ENCODE peak calls at places on chromosomes 11 and 22, in ten cellular contexts. K, B, U, G, Q, H, R, O, E and M are unnamed samples.
A peak's percentile ranks its signal among the peaks of the same experiment; 100 is the strongest.

GRCh38 chr11:33980896-33981295 is 70.6 kb upstream of the CAPRIN1 start:
- DNase-seq in K (no peak), B (no peak), U (no peak), G (no peak), Q (no peak), H (no peak), R (no peak), O (no peak), E (no peak), M (no peak)

GRCh38 chr11:121367434-121367833 is 74.9 kb downstream of the SC5D start:
- DNase-seq in K (no peak), B (peak; percentile 4), U (no peak), G (peak; percentile 95), Q (no peak), H (peak; percentile 86), R (no peak), O (no peak), E (no peak), M (peak; percentile 15)

GRCh38 chr11:28756977-28757376 is 648.8 kb downstream of the METTL15 start:
- DNase-seq in K (peak; percentile 54), B (peak; percentile 89), U (no peak), G (no peak), Q (no peak), H (no peak), R (no peak), O (peak; percentile 80), E (no peak), M (peak; percentile 57)

GRCh38 chr22:31526275-31526674 is 29.9 kb downstream of the SFI1 start:
- DNase-seq in K (no peak), B (no peak), U (no peak), G (peak; percentile 30), Q (no peak), H (no peak), R (no peak), O (no peak), E (no peak), M (no peak)

GRCh38 chr11:83044958-83045712 is 26.6 kb downstream of the RAB30 start:
- DNase-seq in K (peak; percentile 30), B (peak; percentile 92), U (peak; percentile 25), G (no peak), Q (no peak), H (no peak), R (no peak), O (no peak), E (no peak), M (no peak)

GRCh38 chr22:23538502-23538860 is 41.6 kb downstream of the IGLL1 start:
- DNase-seq in K (no peak), B (no peak), U (no peak), G (no peak), Q (no peak), H (no peak), R (no peak), O (no peak), E (peak; percentile 56), M (no peak)

GRCh38 chr22:47006869-47007268 is 244.4 kb downstream of the TBC1D22A start:
- DNase-seq in K (no peak), B (no peak), U (no peak), G (no peak), Q (no peak), H (no peak), R (no peak), O (no peak), E (no peak), M (no peak)

GRCh38 chr22:25048659-25049657 is 96.4 kb downstream of the KIAA1671 start:
- DNase-seq in K (no peak), B (peak; percentile 23), U (peak; percentile 86), G (peak; percentile 69), Q (peak; percentile 84), H (peak; percentile 69), R (peak; percentile 80), O (no peak), E (peak; percentile 75), M (peak; percentile 28)

DNA sequence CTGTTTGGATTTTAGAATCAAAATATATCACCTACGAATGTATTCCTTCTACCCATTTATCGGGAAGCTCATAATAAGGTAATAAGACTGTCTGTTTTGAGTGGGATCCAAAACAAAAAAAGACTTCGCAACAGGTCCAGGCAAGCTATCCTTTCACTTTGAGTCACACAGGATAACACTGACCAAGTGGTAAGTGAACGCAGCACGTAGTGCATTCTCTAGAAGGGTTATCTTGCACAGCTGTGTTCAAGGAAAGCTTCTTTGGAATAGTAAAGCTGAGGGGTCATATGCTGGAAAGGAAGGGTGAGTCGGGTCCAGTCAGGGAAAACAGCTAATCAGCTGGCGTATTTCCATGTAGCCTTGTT is 22.3 kb upstream of the NRGN start:
- DNase-seq in K (no peak), B (peak; percentile 59), U (no peak), G (peak; percentile 37), Q (no peak), H (no peak), R (no peak), O (no peak), E (no peak), M (no peak)
- H3K4me3 ChIP-seq in K (no peak overlapping the region), B (peak overlapping the region; percentile 31), U (peak overlapping the region; percentile 76), G (no peak overlapping the region), Q (no peak overlapping the region), H (no peak overlapping the region), R (peak overlapping the region; percentile 52), O (no peak overlapping the region), E (peak overlapping the region; percentile 48), M (peak overlapping the region; percentile 38)

GRCh38 chr11:68536706-68537105 is 76.2 kb downstream of the PPP6R3 start:
- DNase-seq in K (no peak), B (no peak), U (no peak), G (no peak), Q (no peak), H (no peak), R (no peak), O (no peak), E (no peak), M (no peak)

GRCh38 chr11:68531129-68531693 is 70.7 kb downstream of the PPP6R3 start:
- DNase-seq in K (no peak), B (no peak), U (no peak), G (no peak), Q (no peak), H (no peak), R (no peak), O (no peak), E (no peak), M (no peak)

GRCh38 chr11:68535098-68535497 is 74.5 kb downstream of the PPP6R3 start:
- DNase-seq in K (no peak), B (no peak), U (no peak), G (no peak), Q (peak; percentile 77), H (no peak), R (no peak), O (no peak), E (no peak), M (no peak)

GRCh38 chr11:68533945-68534344 is 73.4 kb downstream of the PPP6R3 start:
- DNase-seq in K (no peak), B (no peak), U (no peak), G (no peak), Q (no peak), H (no peak), R (no peak), O (no peak), E (no peak), M (no peak)

DNA sequence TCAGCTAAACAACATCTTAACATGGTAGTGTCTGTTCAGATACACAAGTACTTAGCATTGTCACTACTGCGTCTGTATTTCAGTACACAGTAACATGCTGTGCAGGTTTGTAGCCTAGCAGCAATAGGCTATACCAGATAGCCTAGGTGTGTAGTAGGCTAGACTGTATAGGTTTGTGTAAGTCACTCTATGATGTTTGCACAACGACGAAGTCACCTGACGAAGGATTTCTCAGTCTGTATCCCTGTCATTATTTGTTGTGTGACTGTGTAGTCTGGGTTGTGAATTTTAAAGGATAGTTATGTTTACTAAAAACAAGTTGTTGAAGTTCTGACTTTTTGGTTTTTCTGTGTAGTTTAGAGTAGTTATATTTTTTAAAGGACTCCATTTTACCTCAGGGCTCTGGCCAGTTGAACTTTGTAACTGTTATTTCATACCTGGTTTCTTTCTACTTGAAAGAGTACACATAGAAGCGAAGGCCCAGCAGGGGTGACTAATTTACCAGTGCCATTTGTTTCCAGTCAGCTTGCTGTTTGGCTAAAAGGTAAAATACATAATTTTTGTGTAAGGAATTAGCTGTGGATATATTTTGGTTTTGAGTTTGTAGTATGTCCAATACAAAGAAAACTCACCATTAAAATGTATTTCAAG is 72.3 kb downstream of the PPP6R3 start:
- DNase-seq in K (no peak), B (no peak), U (no peak), G (no peak), Q (no peak), H (no peak), R (no peak), O (no peak), E (no peak), M (no peak)
- TF ChIP-seq CTCF in K (no peak), B (no peak), U (no peak), G (no peak), Q (no peak), H (no peak), R (no peak), O (no peak), E (no peak), M (no peak)

GRCh38 chr11:73430326-73430725 is 54.1 kb downstream of the RELT start:
- DNase-seq in K (no peak), B (no peak), U (no peak), G (no peak), Q (no peak), H (no peak), R (no peak), O (no peak), E (no peak), M (no peak)

GRCh38 chr11:73428227-73428626 is 52.0 kb downstream of the RELT start:
- DNase-seq in K (no peak), B (no peak), U (no peak), G (no peak), Q (no peak), H (no peak), R (no peak), O (no peak), E (no peak), M (no peak)

GRCh38 chr11:73426184-73426845 is 50.1 kb downstream of the RELT start:
- DNase-seq in K (no peak), B (peak; percentile 53), U (no peak), G (no peak), Q (no peak), H (no peak), R (no peak), O (no peak), E (no peak), M (no peak)

GRCh38 chr11:73429121-73429740 is 53.0 kb downstream of the RELT start:
- DNase-seq in K (peak; percentile 54), B (peak; percentile 75), U (no peak), G (no peak), Q (no peak), H (no peak), R (no peak), O (no peak), E (no peak), M (peak; percentile 33)

GRCh38 chr11:73431431-73431830 is 55.2 kb downstream of the RELT start:
- DNase-seq in K (no peak), B (peak; percentile 45), U (no peak), G (no peak), Q (no peak), H (no peak), R (no peak), O (no peak), E (no peak), M (no peak)
- H3K4me3 ChIP-seq in K (no peak overlapping the region), B (no peak overlapping the region), U (no peak overlapping the region), G (no peak overlapping the region), Q (no peak overlapping the region), H (no peak overlapping the region), R (no peak overlapping the region), O (no peak overlapping the region), E (no peak overlapping the region), M (no peak overlapping the region)

DNA sequence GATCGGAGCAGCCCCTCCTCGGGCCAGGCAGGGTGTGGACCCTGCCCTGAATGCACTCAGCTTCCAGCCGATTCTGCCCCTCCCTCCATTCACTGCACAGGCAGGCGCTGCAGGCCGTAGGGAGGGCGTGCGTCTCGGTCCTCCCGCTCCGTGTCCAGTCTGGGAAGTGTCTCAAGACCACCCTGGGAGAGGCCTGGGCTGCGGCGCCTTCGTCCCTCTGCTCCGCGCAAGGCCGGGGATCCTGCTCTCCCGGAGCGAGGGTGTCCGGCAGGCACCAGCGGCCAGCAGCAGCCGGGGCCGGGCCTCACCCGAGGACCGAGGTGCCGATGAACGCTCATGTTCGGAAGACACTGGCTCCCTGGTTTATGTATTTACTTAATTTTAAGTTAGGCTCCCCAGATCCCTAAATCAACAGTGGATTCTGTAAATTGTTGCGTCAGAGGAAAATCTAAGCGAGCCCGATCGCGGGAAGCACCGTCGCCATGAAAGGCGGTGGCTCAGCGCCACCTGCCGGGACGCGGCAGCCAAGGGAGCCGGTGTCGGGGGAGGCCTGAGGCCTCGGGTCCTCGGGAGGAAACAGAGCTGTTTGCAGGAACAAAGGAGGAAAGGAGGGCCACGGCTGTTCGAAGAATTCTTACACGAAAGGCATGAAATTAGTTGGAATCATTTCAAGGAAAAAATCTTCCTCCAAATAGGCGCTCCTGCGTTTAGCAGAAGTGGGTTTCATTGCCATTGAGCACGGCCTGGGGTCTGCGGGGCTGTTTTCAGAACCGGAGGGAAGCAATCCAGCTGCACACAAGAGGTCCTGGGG is 195.3 kb downstream of the BRD1 start:
- DNase-seq in K (peak; percentile 23), B (peak; percentile 28), U (no peak), G (no peak), Q (peak; percentile 91), H (peak; percentile 76), R (peak; percentile 93), O (peak; percentile 0), E (no peak), M (peak; percentile 12)
- TF ChIP-seq CTCF in K (peak; percentile 79), B (peak; percentile 63), U (no peak), G (no peak), Q (peak; percentile 67), H (peak; percentile 91), R (peak; percentile 97), O (peak; percentile 80), E (no peak), M (peak; percentile 90)